ENCODE peak calls at places on chromosomes 16 and 17, in seven cellular contexts. G is psoas muscle, H is pancreas, T is fibroblast of lung, P is adrenal gland, X is lower lobe of right lung, L is heart left ventricle. A is an unnamed sample. For H3K9me3, the result is how much of the 10 kb centered on the place peaks cover.

GRCh38 chr17:1608676-1609075 is 20.0 kb downstream of the SLC43A2 start:
- DNase-seq in G (no peak), H (no peak), T (no peak), P (no peak), X (no peak), L (no peak), A (no peak)

GRCh38 chr16:85860413-85861094 is 38.4 kb upstream of the IRF8 start:
- DNase-seq in G (no peak), H (no peak), T (no peak), P (peak), X (no peak), L (no peak), A (no peak)

GRCh38 chr16:3508736-3509135 is 7.9 kb downstream of the CLUAP1 start:
- DNase-seq in G (no peak), H (no peak), T (no peak), P (no peak), X (no peak), L (no peak), A (no peak)

GRCh38 chr17:79544142-79544914 is 66.5 kb downstream of the RBFOX3 start:
- DNase-seq in G (peak), H (no peak), T (no peak), P (no peak), X (no peak), L (no peak), A (no peak)

GRCh38 chr17:50557265-50558029 is 3.1 kb upstream of the CACNA1G start:
- DNase-seq in G (no peak), H (no peak), T (no peak), P (no peak), X (no peak), L (no peak), A (no peak)

GRCh38 chr17:82922646-82923045 is 82.8 kb upstream of the ZNF750 start:
- DNase-seq in G (peak), H (peak), T (no peak), P (no peak), X (peak), L (no peak), A (no peak)

GRCh38 chr16:2213817-2214720 is 571 bp downstream of the PGP start:
- DNase-seq in G (no peak), H (peak), T (no peak), P (no peak), X (no peak), L (no peak), A (no peak)

GRCh38 chr17:50467114-50467854 is 1.4 kb downstream of the CHAD start:
- DNase-seq in G (no peak), H (no peak), T (no peak), P (no peak), X (no peak), L (no peak), A (no peak)

GRCh38 chr17:77230436-77230830 is 89.7 kb downstream of the SEC14L1 start:
- DNase-seq in G (no peak), H (no peak), T (no peak), P (no peak), X (peak), L (no peak), A (no peak)

GRCh38 chr17:74369221-74369620 is 1.9 kb downstream of the GPR142 start:
- DNase-seq in G (no peak), H (no peak), T (no peak), P (no peak), X (peak), L (peak), A (peak)

GRCh38 chr17:19650826-19651225 is 2.3 kb downstream of the ALDH3A2 start:
- DNase-seq in G (no peak), H (no peak), T (peak), P (no peak), X (no peak), L (no peak), A (no peak)

GRCh38 chr17:77036841-77037381 is 103.9 kb upstream of the SEC14L1 start:
- DNase-seq in G (no peak), H (no peak), T (no peak), P (peak), X (no peak), L (no peak), A (no peak)

GRCh38 chr16:58120216-58120615 is 9.0 kb downstream of the CFAP20 start:
- DNase-seq in G (no peak), H (no peak), T (no peak), P (no peak), X (no peak), L (no peak), A (no peak)

GRCh38 chr17:17816831-17817551 is 19.8 kb downstream of the SREBF1 start:
- DNase-seq in G (no peak), H (peak), T (no peak), P (peak), X (no peak), L (no peak), A (no peak)

GRCh38 chr17:66713533-66714042 is 121.3 kb upstream of the CACNG5 start:
- DNase-seq in G (no peak), H (no peak), T (no peak), P (no peak), X (no peak), L (no peak), A (no peak)

GRCh38 chr17:45963889-45964288 is 35.2 kb upstream of the STH start:
- DNase-seq in G (peak), H (no peak), T (no peak), P (no peak), X (no peak), L (no peak), A (no peak)

GRCh38 chr17:49434821-49435581 is 20.3 kb upstream of the PHB1 start:
- DNase-seq in G (no peak), H (no peak), T (peak), P (peak), X (no peak), L (no peak), A (peak)

GRCh38 chr16:14369734-14370598 is 260.1 kb downstream of the PARN start:
- DNase-seq in G (peak), H (no peak), T (no peak), P (no peak), X (no peak), L (peak), A (no peak)

GRCh38 chr16:89315271-89315670 is 97.8 kb downstream of the ZNF778 start:
- DNase-seq in G (no peak), H (peak), T (no peak), P (no peak), X (no peak), L (no peak), A (no peak)

GRCh38 chr16:89317101-89317671 is 99.7 kb downstream of the ZNF778 start:
- DNase-seq in G (no peak), H (peak), T (no peak), P (no peak), X (peak), L (no peak), A (no peak)

GRCh38 chr16:89316701-89317100 is 99.2 kb downstream of the ZNF778 start:
- DNase-seq in G (no peak), H (no peak), T (no peak), P (no peak), X (peak), L (no peak), A (no peak)

GRCh38 chr16:89314858-89315257 is 97.4 kb downstream of the ZNF778 start:
- DNase-seq in G (no peak), H (no peak), T (no peak), P (no peak), X (no peak), L (no peak), A (no peak)

GRCh38 chr16:89315791-89316581 is 98.5 kb downstream of the ZNF778 start:
- DNase-seq in G (no peak), H (peak), T (peak), P (peak), X (peak), L (peak), A (peak)
- H3K27ac ChIP-seq in G (peak), H (no peak), T (peak), P (no peak), X (peak), L (peak), A (peak)

GRCh38 chr16:88739975-88740726 is 33.8 kb downstream of the CTU2 start:
- DNase-seq in G (no peak), H (no peak), T (no peak), P (no peak), X (no peak), L (no peak), A (no peak)

GRCh38 chr16:88742896-88743605 is 36.7 kb downstream of the CTU2 start:
- DNase-seq in G (no peak), H (no peak), T (no peak), P (no peak), X (no peak), L (no peak), A (no peak)

GRCh38 chr16:88740727-88741055 is 34.4 kb downstream of the CTU2 start:
- DNase-seq in G (no peak), H (no peak), T (no peak), P (no peak), X (no peak), L (no peak), A (no peak)

GRCh38 chr16:88739139-88739974 is 33.1 kb downstream of the CTU2 start:
- DNase-seq in G (no peak), H (no peak), T (no peak), P (no peak), X (no peak), L (no peak), A (no peak)

GRCh38 chr16:88741368-88741767 is 35.1 kb downstream of the CTU2 start:
- DNase-seq in G (no peak), H (no peak), T (no peak), P (no peak), X (no peak), L (no peak), A (no peak)
- TF ChIP-seq CTCF in G (no peak), H (no peak), T (no peak), P (no peak), X (no peak), L (no peak), A (no peak)

GRCh38 chr16:75169899-75170405 is 21.6 kb downstream of the ZFP1 start:
- DNase-seq in G (no peak), H (no peak), T (no peak), P (no peak), X (no peak), L (no peak), A (no peak)
- H3K9me3 ChIP-seq in G (half or more), H (under half), T (under half), P (under half), X (half or more), L (under half), A (half or more)

DNA sequence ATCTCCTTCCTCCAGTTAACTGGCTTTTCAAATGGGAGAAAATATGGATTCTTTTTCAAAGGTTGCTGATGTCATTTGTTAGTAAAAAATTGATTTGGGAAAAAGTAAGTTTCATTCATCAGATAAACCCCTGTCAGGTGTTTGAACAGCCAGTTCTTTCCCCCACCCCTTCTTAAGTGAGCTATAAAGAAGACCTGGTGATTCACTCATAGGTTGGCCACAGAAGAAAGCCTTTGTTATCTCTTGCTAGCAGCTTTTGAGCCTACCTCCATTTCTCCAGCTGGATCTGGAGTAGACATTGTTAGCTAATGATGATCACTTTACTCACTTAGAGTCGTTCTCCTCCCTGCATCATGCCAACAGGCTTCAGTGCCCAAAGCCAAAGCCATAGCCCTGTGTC is 63.0 kb downstream of the NLK start:
- DNase-seq in G (no peak), H (no peak), T (no peak), P (no peak), X (no peak), L (no peak), A (no peak)
- H3K27ac ChIP-seq in G (no peak), H (no peak), T (no peak), P (no peak), X (no peak), L (no peak), A (no peak)

GRCh38 chr16:28280881-28281836 is 11.2 kb upstream of the SBK1 start:
- DNase-seq in G (no peak), H (no peak), T (no peak), P (no peak), X (no peak), L (no peak), A (no peak)

GRCh38 chr16:28279006-28279405 is 13.3 kb upstream of the SBK1 start:
- DNase-seq in G (no peak), H (no peak), T (no peak), P (no peak), X (no peak), L (no peak), A (no peak)

GRCh38 chr16:28276301-28276700 is 16.0 kb upstream of the SBK1 start:
- DNase-seq in G (no peak), H (peak), T (no peak), P (no peak), X (no peak), L (no peak), A (no peak)

GRCh38 chr16:28274676-28275075 is 17.6 kb upstream of the SBK1 start:
- DNase-seq in G (no peak), H (no peak), T (no peak), P (no peak), X (no peak), L (no peak), A (no peak)

DNA sequence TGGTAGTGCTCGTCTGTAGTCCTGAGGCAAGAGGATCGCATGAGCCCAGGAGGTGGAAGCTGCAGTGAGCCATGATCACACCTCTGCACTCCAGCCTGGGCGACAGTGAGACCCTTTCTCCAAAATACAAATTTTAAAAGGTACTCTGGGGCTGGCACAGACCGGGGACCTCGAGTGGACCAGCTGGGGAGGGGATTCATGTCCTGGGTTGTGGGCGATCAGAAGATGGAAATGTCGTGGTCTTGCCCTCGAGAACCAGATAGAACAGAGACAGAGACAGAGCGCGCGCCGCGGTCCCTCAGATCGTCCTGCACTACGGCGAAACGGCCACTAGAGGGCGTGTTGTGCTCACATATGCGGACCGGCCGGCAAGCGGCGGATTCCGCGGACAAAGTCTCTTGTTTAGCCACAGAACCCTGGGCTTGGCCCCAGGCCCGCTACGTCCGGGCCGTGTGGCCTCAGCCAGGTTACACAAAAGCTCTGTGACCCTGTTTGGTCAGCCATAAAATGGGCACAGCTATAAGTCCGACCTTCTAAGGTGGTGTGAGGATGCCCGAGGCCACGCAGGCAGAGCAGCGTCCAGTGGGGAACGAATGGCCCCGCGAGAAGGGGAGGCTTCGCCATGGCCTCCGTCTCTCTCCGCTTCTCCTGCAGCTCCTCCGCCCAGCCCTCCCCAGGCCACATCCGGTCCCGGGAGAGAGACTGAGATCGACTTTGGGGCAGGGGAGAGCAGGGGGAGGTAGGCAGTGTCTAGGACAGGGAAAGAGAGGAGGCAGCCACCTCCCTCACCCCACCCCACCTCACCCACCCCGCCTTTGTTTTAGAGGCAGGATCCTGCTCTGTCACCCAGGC is 14.6 kb upstream of the SBK1 start:
- DNase-seq in G (peak), H (peak), T (peak), P (peak), X (peak), L (peak), A (peak)
- TF ChIP-seq CTCF in G (peak), H (peak), T (peak), P (peak), X (peak), L (peak), A (peak)

DNA sequence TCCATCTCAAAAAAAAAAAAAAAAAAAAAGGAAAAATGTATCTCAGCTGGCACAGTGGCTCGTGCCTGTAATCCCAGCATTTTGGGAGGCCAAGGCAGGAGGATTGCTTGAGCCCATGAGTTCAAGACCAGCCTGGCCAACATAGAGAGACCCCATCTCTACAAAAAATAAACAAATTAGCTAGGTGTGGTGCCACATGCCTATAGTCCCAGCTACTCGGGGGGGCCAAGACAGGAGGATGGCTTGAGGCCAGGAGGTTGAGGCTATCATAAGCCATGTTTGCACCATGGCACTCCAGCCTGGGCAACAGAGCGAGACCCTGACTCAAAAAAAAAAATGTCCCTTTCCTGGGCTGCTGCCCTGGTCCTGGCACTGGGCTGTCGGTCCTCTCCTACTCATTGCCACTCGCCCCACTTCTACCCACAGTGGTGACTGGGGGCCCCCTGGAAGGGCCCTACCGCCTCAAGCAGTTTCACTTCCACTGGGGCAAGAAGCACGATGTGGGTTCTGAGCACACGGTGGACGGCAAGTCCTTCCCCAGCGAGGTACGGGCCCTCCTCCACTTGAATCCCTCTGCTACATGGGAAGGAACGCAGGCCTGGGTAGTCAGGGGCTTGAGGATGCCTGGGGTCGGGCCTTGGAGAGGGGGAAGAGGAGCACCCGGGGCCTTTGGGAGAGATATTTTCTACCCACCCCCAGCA is 6.1 kb downstream of the CA7 start:
- DNase-seq in G (no peak), H (no peak), T (no peak), P (no peak), X (no peak), L (no peak), A (no peak)
- H3K9me3 ChIP-seq in G (under half), H (under half), T (under half), P (under half), X (under half), L (under half), A (under half)

GRCh38 chr16:56631832-56632159 is 663 bp upstream of the MT1M start:
- DNase-seq in G (no peak), H (no peak), T (no peak), P (no peak), X (no peak), L (no peak), A (no peak)

GRCh38 chr16:56632160-56632847 is at the start of gene MT1M:
- DNase-seq in G (peak), H (no peak), T (no peak), P (no peak), X (peak), L (peak), A (no peak)

GRCh38 chr16:56632848-56633365 is 448 bp downstream of the MT1M start:
- DNase-seq in G (no peak), H (no peak), T (no peak), P (no peak), X (no peak), L (no peak), A (no peak)

GRCh38 chr16:56634715-56635440 is 2.4 kb downstream of the MT1M start:
- DNase-seq in G (no peak), H (no peak), T (no peak), P (no peak), X (no peak), L (no peak), A (no peak)

GRCh38 chr16:56633535-56633934 is 1.1 kb downstream of the MT1M start:
- DNase-seq in G (no peak), H (no peak), T (no peak), P (no peak), X (no peak), L (no peak), A (no peak)
- H3K27ac ChIP-seq in G (no peak), H (no peak), T (no peak), P (no peak), X (peak), L (no peak), A (no peak)

GRCh38 chr16:67926181-67926742 is 5.4 kb downstream of the CTRL start:
- DNase-seq in G (no peak), H (peak), T (no peak), P (peak), X (peak), L (no peak), A (no peak)
- TF ChIP-seq CTCF in G (no peak), H (no peak), T (peak), P (no peak), X (no peak), L (no peak), A (no peak)

GRCh38 chr17:22267019-22267418 is 574.7 kb downstream of the KCNJ18 start:
- DNase-seq in G (no peak), H (no peak), T (no peak), P (no peak), X (no peak), L (no peak), A (no peak)
- H3K9me3 ChIP-seq in G (under half), H (under half), T (under half), P (under half), X (under half), L (under half), A (under half)